ENCODE peak calls at places on chromosomes 12 and 14, in four cellular contexts. One of them, this sample, is unnamed.

GRCh38 chr12:117228239-117228638 is 38.0 kb upstream of the FBXO21 start:
- DNase-seq in pancreas: no peak
- DNase-seq in suprapubic skin: no peak
- DNase-seq in cardiac muscle cell: no peak
- DNase-seq in this sample: no peak

GRCh38 chr12:75738486-75738885 is 227.1 kb upstream of the KRR1 start:
- DNase-seq in pancreas: no peak
- DNase-seq in suprapubic skin: no peak
- DNase-seq in cardiac muscle cell: peak
- DNase-seq in this sample: no peak

GRCh38 chr12:113098428-113099028 is 37.0 kb downstream of the RASAL1 start:
- DNase-seq in pancreas: peak
- DNase-seq in suprapubic skin: peak
- DNase-seq in cardiac muscle cell: peak
- DNase-seq in this sample: peak

GRCh38 chr14:90511252-90511651 is 114.4 kb downstream of the CALM1 start:
- DNase-seq in pancreas: no peak
- DNase-seq in suprapubic skin: no peak
- DNase-seq in cardiac muscle cell: no peak
- DNase-seq in this sample: peak

GRCh38 chr12:48779869-48780268 is 9.0 kb downstream of the ADCY6 start:
- DNase-seq in pancreas: no peak
- DNase-seq in suprapubic skin: no peak
- DNase-seq in cardiac muscle cell: peak
- DNase-seq in this sample: no peak

GRCh38 chr12:13744566-13744965 is 236.8 kb downstream of the GRIN2B start:
- DNase-seq in pancreas: no peak
- DNase-seq in suprapubic skin: no peak
- DNase-seq in cardiac muscle cell: no peak
- DNase-seq in this sample: no peak

GRCh38 chr14:42961509-42961908 is 1354.8 kb downstream of the LRFN5 start:
- DNase-seq in pancreas: no peak
- DNase-seq in suprapubic skin: no peak
- DNase-seq in cardiac muscle cell: no peak
- DNase-seq in this sample: no peak

GRCh38 chr12:52524241-52524897 is 4.2 kb upstream of the KRT5 start:
- DNase-seq in pancreas: peak
- DNase-seq in suprapubic skin: peak
- DNase-seq in cardiac muscle cell: no peak
- DNase-seq in this sample: no peak

GRCh38 chr12:91565816-91566215 is 383.2 kb upstream of the DCN start:
- DNase-seq in pancreas: no peak
- DNase-seq in suprapubic skin: no peak
- DNase-seq in cardiac muscle cell: no peak
- DNase-seq in this sample: no peak

GRCh38 chr12:80268924-80269749 is 169.8 kb downstream of the OTOGL start:
- DNase-seq in pancreas: no peak
- DNase-seq in suprapubic skin: no peak
- DNase-seq in cardiac muscle cell: no peak
- DNase-seq in this sample: no peak

GRCh38 chr14:59425322-59425945 is 39.7 kb downstream of the GPR135 start:
- DNase-seq in pancreas: no peak
- DNase-seq in suprapubic skin: no peak
- DNase-seq in cardiac muscle cell: no peak
- DNase-seq in this sample: no peak

GRCh38 chr14:78157855-78158436 is 12.2 kb upstream of the NRXN3 start:
- DNase-seq in pancreas: peak
- DNase-seq in suprapubic skin: no peak
- DNase-seq in cardiac muscle cell: peak
- DNase-seq in this sample: no peak

GRCh38 chr12:14959916-14960315 is 1.5 kb downstream of the ARHGDIB start:
- DNase-seq in pancreas: no peak
- DNase-seq in suprapubic skin: no peak
- DNase-seq in cardiac muscle cell: no peak
- DNase-seq in this sample: no peak
- H3K4me3 ChIP-seq in pancreas: no peak
- H3K4me3 ChIP-seq in suprapubic skin: peak
- H3K4me3 ChIP-seq in cardiac muscle cell: no peak
- H3K4me3 ChIP-seq in this sample: no peak

DNA sequence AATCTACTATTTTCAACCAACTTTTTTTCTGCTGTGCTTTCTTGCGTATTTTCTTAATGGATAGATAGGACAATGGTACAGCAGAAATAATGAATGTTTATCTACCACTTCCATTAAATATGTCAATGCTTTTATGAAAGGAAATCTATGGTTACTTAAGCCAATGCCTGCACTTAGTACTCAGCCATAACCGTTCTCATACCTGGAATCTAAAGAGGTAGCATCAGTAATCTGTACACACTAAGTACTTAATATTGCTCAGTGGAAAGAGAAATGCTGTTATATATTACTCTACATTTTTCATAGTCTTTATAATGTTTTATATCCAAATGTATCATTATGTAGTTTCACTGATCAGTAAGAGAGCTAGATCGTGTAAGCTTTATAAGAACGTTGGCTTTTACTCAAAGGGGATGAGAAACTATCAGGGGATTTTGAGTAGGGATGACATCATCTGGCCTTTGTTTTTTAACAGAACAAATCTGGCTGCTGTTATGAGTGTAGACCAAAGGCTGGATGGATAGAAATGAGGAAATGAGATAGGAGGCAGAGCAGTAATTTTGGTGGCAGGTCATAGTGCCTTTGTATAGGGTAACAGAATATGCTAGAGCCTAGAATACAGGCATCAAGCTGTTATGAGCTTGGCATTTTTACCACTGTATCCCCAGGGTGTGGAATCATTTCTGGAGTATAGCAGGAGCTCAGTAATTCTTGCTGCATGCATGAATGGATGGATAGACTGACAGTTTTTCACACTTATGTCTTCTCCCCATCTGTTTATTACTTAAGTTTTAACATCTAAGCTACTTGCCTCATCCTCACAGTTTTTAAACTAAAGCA is 34.0 kb downstream of the ALG10B start:
- DNase-seq in pancreas: no peak
- DNase-seq in suprapubic skin: no peak
- DNase-seq in cardiac muscle cell: no peak
- DNase-seq in this sample: no peak
- H3K4me3 ChIP-seq in pancreas: no peak
- H3K4me3 ChIP-seq in suprapubic skin: no peak
- H3K4me3 ChIP-seq in cardiac muscle cell: no peak
- H3K4me3 ChIP-seq in this sample: no peak

GRCh38 chr12:132036063-132036683 is 86.4 kb downstream of the EP400 start:
- DNase-seq in pancreas: no peak
- DNase-seq in suprapubic skin: peak
- DNase-seq in cardiac muscle cell: no peak
- DNase-seq in this sample: no peak
- H3K4me3 ChIP-seq in pancreas: no peak
- H3K4me3 ChIP-seq in suprapubic skin: no peak
- H3K4me3 ChIP-seq in cardiac muscle cell: no peak
- H3K4me3 ChIP-seq in this sample: no peak

GRCh38 chr14:74259513-74259912 is 20.3 kb downstream of the VSX2 start:
- DNase-seq in pancreas: no peak
- DNase-seq in suprapubic skin: no peak
- DNase-seq in cardiac muscle cell: no peak
- DNase-seq in this sample: no peak
- H3K4me3 ChIP-seq in pancreas: no peak
- H3K4me3 ChIP-seq in suprapubic skin: no peak
- H3K4me3 ChIP-seq in cardiac muscle cell: no peak
- H3K4me3 ChIP-seq in this sample: no peak

DNA sequence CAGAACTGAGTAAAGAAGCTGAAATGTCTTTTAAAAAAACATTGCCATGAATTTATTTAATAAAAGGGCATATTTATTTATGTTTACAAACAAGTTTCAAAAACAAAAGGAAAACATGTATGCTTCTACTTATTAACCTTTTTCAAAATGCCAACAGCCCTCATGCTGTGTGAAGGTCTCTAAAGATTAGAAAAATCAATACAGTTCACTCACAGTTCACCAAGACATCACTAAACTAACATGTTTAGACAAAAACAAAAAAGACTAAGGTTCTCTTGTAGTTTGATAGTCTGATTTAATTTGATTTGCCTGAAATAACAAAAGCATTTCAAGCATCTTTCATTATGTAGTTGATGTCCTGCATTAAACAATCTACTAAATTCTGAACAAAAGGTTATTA is 63.9 kb upstream of the POC1B start:
- DNase-seq in pancreas: no peak
- DNase-seq in suprapubic skin: no peak
- DNase-seq in cardiac muscle cell: no peak
- DNase-seq in this sample: no peak
- H3K4me3 ChIP-seq in pancreas: no peak
- H3K4me3 ChIP-seq in suprapubic skin: no peak
- H3K4me3 ChIP-seq in cardiac muscle cell: no peak
- H3K4me3 ChIP-seq in this sample: no peak

GRCh38 chr14:99036594-99037293 is 235.3 kb downstream of the BCL11B start:
- DNase-seq in pancreas: no peak
- DNase-seq in suprapubic skin: no peak
- DNase-seq in cardiac muscle cell: no peak
- DNase-seq in this sample: no peak
- H3K4me3 ChIP-seq in pancreas: no peak
- H3K4me3 ChIP-seq in suprapubic skin: peak
- H3K4me3 ChIP-seq in cardiac muscle cell: no peak
- H3K4me3 ChIP-seq in this sample: peak

GRCh38 chr14:28577711-28578131 is 188.9 kb upstream of the FOXG1 start:
- DNase-seq in pancreas: no peak
- DNase-seq in suprapubic skin: no peak
- DNase-seq in cardiac muscle cell: no peak
- DNase-seq in this sample: no peak
- H3K4me3 ChIP-seq in pancreas: no peak
- H3K4me3 ChIP-seq in suprapubic skin: no peak
- H3K4me3 ChIP-seq in cardiac muscle cell: no peak
- H3K4me3 ChIP-seq in this sample: no peak

DNA sequence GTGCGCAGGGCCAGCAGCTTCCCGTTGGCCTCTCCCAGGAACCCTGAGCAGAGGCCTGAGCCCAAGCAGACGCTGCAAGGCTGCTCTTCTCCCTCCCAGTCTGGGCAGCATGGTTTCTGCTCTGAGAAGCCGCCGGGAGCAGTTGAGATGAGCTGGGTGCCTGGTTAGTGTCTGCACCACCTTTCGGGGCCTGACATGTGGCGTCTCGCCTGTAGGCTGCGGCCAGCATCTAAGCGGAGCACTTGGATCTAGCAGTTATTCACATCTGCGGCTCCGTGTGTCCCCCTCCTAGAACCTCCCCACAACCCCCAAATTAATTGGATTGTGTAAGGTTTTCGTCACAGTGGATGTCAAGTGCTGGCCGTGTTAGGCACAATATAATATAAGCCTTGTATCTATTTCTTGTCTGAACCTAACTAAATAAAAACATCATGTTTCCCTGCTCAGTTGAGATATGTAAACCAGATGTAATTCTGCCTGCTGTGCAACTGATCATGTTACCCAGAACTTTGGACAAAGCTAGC is 45.6 kb downstream of the ELK3 start:
- DNase-seq in pancreas: no peak
- DNase-seq in suprapubic skin: peak
- DNase-seq in cardiac muscle cell: peak
- DNase-seq in this sample: peak
- H3K4me3 ChIP-seq in pancreas: no peak
- H3K4me3 ChIP-seq in suprapubic skin: no peak
- H3K4me3 ChIP-seq in cardiac muscle cell: no peak
- H3K4me3 ChIP-seq in this sample: no peak